ENCODE peak calls at places on chromosomes 1 and 21, in four cellular contexts. E is fibroblast of pulmonary artery, V is cardiac fibroblast, R is A549. B is an unnamed sample.

GRCh38 chr1:208668991-208669390 is 424.8 kb upstream of the PLXNA2 start:
- DNase-seq in E (no peak), V (no peak), R (no peak), B (peak)

GRCh38 chr1:163168053-163168452 is 34.7 kb downstream of the RGS5 start:
- DNase-seq in E (peak), V (peak), R (no peak), B (peak)

GRCh38 chr1:78339490-78339889 is 151.3 kb upstream of the PTGFR start:
- DNase-seq in E (peak), V (peak), R (no peak), B (peak)

GRCh38 chr1:41414716-41415306 is 53.6 kb downstream of the FOXO6 start:
- DNase-seq in E (no peak), V (no peak), R (no peak), B (no peak)

GRCh38 chr1:104855550-104855949 is 1105.9 kb downstream of the AMY1C start:
- DNase-seq in E (no peak), V (no peak), R (no peak), B (no peak)

GRCh38 chr1:231421616-231421970 is 494 bp downstream of the EGLN1 start:
- DNase-seq in E (peak), V (peak), R (no peak), B (peak)

GRCh38 chr1:24898152-24898908 is 31.7 kb downstream of the RUNX3 start:
- DNase-seq in E (peak), V (peak), R (peak), B (peak)

GRCh38 chr1:95793893-95794292 is 559.9 kb downstream of the RWDD3 start:
- DNase-seq in E (no peak), V (no peak), R (no peak), B (peak)

GRCh38 chr1:33307494-33307864 is 13.4 kb downstream of the A3GALT2 start:
- DNase-seq in E (no peak), V (no peak), R (no peak), B (no peak)

GRCh38 chr1:156767879-156768608 is 709 bp downstream of the PRCC start:
- DNase-seq in E (no peak), V (peak), R (no peak), B (peak)

GRCh38 chr1:209850342-209850979 is 22.7 kb downstream of the UTP25 start:
- DNase-seq in E (peak), V (peak), R (peak), B (peak)

GRCh38 chr1:115190766-115191165 is 101.5 kb upstream of the TSPAN2 start:
- DNase-seq in E (no peak), V (no peak), R (no peak), B (no peak)

GRCh38 chr1:95118019-95118499 is 904 bp downstream of the TLCD4 start:
- DNase-seq in E (no peak), V (no peak), R (no peak), B (no peak)

GRCh38 chr1:119752592-119752991 is 16.1 kb downstream of the HMGCS2 start:
- DNase-seq in E (no peak), V (no peak), R (no peak), B (no peak)

GRCh38 chr1:151340870-151341754 is 5.9 kb downstream of the RFX5 start:
- DNase-seq in E (peak), V (peak), R (peak), B (peak)

GRCh38 chr21:41370840-41371697 is 9.2 kb downstream of the MX2 start:
- DNase-seq in E (no peak), V (no peak), R (no peak), B (no peak)

GRCh38 chr21:38831526-38832467 is 26.1 kb downstream of the ETS2 start:
- DNase-seq in E (peak), V (peak), R (no peak), B (peak)

GRCh38 chr1:232422098-232422497 is 207.8 kb downstream of the SIPA1L2 start:
- DNase-seq in E (no peak), V (peak), R (no peak), B (peak)

GRCh38 chr1:19596065-19596718 is 47.9 kb upstream of the NBL1 start:
- DNase-seq in E (no peak), V (no peak), R (peak), B (no peak)

GRCh38 chr1:221442056-221442455 is 299.8 kb downstream of the DUSP10 start:
- DNase-seq in E (no peak), V (no peak), R (no peak), B (no peak)

GRCh38 chr1:34618381-34618780 is 136.5 kb upstream of the GJB5 start:
- DNase-seq in E (no peak), V (no peak), R (no peak), B (no peak)

GRCh38 chr1:38244218-38244617 is 197.6 kb upstream of the POU3F1 start:
- DNase-seq in E (no peak), V (no peak), R (no peak), B (no peak)

GRCh38 chr1:233904979-233905415 is 521 bp downstream of the SLC35F3 start:
- DNase-seq in E (no peak), V (no peak), R (no peak), B (peak)

DNA sequence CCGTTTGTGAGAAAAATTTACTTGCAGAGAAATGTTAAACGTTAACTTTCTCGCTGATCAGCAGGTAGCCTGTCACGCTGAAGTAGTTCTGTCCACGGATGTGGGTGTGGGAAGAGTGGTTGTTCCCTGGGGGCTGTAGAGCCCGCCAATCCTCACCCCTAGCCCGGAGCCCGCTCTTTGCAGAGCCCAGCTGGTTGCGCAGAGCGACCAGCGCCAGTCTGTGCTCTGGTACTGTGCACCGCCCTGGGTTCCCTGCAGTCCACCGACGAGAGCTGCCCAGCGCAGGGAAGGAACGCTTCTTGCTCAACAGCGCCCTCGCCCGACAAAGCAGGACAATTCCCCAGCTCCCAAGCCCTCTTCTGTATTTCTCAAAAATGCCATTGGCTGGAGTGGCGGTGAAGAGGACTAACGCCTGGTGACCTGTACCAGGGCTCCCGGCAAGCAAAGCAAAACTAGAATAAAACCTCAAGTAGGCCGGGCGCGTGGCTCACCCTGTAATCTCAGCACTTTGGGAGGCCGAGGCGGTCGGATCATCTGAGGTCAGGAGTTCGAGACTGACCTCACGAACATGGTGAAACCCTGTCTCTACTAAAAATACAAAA is 3.3 kb downstream of the RIPPLY3 start:
- DNase-seq in E (peak), V (peak), R (peak), B (peak)
- TF ChIP-seq CTCF in E (peak), V (peak), R (peak), B (peak)

GRCh38 chr1:178057131-178057765 is 36.7 kb upstream of the RASAL2 start:
- DNase-seq in E (no peak), V (peak), R (no peak), B (no peak)

GRCh38 chr1:178057863-178058576 is 35.9 kb upstream of the RASAL2 start:
- DNase-seq in E (peak), V (peak), R (no peak), B (no peak)

GRCh38 chr1:178055779-178056471 is 38.0 kb upstream of the RASAL2 start:
- DNase-seq in E (no peak), V (peak), R (peak), B (peak)

GRCh38 chr1:178052650-178053461 is 41.0 kb upstream of the RASAL2 start:
- DNase-seq in E (no peak), V (peak), R (no peak), B (peak)

DNA sequence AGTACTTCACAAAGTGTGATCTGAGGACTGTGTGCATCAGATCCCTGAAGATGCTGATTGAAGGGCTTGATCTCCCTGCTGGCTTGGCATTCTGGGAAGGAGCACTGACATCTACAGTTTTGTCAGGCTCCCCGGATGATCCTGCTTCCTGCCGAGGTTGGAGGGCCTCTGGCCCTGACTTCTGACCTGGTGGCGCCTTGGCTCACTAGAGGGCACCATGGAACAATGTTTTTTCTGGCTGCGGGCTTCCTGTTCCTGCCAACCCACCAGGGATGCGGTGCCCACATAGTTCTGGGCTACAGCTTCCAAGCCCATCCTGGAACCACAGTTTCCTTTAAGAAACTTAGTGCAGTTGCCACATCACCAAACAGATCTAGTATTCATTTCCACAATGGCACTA is 38.8 kb upstream of the RASAL2 start:
- DNase-seq in E (no peak), V (peak), R (peak), B (peak)
- TF ChIP-seq CTCF in E (no peak), V (peak), R (peak), B (peak)

GRCh38 chr1:46411601-46412341 is 17.7 kb downstream of the FAAH start:
- DNase-seq in E (no peak), V (no peak), R (no peak), B (no peak)
- TF ChIP-seq CTCF in E (peak), V (peak), R (no peak), B (peak)

DNA sequence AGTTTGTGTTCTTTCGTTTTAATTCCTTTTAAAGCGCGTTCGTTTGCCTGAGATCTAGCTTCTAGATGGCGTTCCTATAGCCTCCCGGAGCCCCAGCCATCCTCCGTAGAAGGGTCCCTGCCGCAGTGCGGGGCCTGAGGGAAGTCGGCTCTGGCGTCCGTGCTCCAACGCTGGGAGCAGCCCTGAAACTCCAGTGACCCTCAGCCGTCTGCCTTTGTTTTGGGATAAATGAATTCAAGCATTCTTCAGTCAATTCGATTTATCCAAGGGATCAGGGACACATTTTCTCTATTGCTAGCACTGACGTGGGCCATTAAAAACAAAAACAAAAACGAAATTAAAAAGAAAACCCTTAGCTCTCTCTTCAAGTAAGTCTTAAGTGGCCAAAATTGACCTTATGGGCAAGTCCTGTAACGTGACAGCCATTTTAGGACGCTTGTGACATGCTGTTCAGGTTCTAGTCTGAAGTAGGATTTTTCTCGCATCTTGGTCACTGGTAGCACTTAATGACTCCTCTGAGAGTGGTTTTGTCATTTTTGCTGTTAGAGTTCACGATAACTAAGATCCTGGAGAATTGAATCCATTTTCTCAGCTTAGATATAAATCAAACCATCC is 757 bp upstream of the HSPA13 start:
- DNase-seq in E (peak), V (peak), R (no peak), B (no peak)
- TF ChIP-seq CTCF in E (peak), V (no peak), R (no peak), B (no peak)

GRCh38 chr1:116191294-116191693 is 80.1 kb downstream of the MAB21L3 start:
- DNase-seq in E (no peak), V (no peak), R (no peak), B (no peak)
- TF ChIP-seq CTCF in E (no peak), V (no peak), R (no peak), B (no peak)

GRCh38 chr1:65421341-65422174 is 1.1 kb downstream of the LEPR start:
- DNase-seq in E (peak), V (no peak), R (no peak), B (no peak)
- TF ChIP-seq CTCF in E (no peak), V (no peak), R (no peak), B (no peak)

GRCh38 chr1:39507230-39507928 is 15.9 kb downstream of the BMP8A start:
- DNase-seq in E (no peak), V (peak), R (no peak), B (no peak)
- TF ChIP-seq CTCF in E (peak), V (peak), R (no peak), B (no peak)

GRCh38 chr1:158516966-158517365 is 37.2 kb downstream of the OR6Y1 start:
- DNase-seq in E (no peak), V (no peak), R (no peak), B (no peak)

GRCh38 chr1:158520021-158520420 is 34.2 kb downstream of the OR6Y1 start:
- DNase-seq in E (no peak), V (no peak), R (no peak), B (no peak)

GRCh38 chr1:158521666-158522058 is 32.5 kb downstream of the OR6Y1 start:
- DNase-seq in E (no peak), V (no peak), R (no peak), B (no peak)

DNA sequence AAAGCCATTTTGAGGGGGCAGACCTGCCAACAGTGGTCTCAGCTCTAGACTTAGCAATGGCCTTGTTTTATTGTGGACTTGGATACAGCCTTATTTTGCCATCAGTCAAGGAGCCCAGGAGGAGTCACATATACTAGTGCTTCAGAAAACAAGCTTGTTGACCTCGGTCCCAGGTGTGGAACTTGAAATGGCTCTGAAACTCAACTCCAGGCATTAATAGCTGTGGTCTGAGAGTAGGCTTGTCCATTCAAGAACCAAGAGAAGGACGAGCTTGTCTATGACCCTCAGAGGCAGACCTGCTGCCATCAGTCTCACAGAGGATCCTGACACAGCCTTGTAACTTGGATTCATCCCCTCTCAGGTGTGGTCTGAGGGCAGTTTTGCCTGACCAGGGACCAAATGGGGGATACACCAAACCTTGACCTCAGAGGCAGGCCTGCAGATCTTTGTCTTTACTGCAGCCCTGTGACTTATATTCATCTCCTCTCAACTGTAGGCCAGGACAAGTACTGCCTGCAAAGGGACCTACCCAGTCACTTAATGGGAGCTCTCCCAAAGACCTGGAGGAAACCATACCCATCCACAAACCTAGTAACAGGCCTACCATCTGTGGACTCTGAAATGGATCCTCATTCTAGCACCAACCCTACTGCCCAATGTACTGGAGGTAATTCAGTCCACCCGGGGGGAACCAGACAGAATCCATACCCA is 33.1 kb downstream of the OR6Y1 start:
- DNase-seq in E (no peak), V (no peak), R (no peak), B (no peak)
- TF ChIP-seq CTCF in E (no peak), V (no peak), R (no peak), B (no peak)

GRCh38 chr1:145849356-145850165 is 4.1 kb downstream of the NUDT17 start:
- DNase-seq in E (peak), V (peak), R (no peak), B (peak)
- TF ChIP-seq CTCF in E (peak), V (peak), R (peak), B (peak)

B was measured in MCF 10A.